ENCODE peak calls at places on chromosomes 5 and 9, in eight cellular contexts. I, Y, H, D, E, R, M and W are unnamed samples.

GRCh38 chr9:109989296-109989695 is 209.3 kb downstream of the PALM2AKAP2 start:
- DNase-seq in I (no peak), Y (no peak), H (no peak), D (no peak), E (no peak), R (no peak), M (peak), W (no peak)

GRCh38 chr5:52999357-52999949 is 10.3 kb downstream of the ITGA2 start:
- DNase-seq in I (no peak), Y (no peak), H (peak), D (no peak), E (no peak), R (peak), M (no peak), W (no peak)

GRCh38 chr9:3954228-3954949 is 345.5 kb downstream of the GLIS3 start:
- DNase-seq in I (no peak), Y (no peak), H (no peak), D (no peak), E (no peak), R (no peak), M (no peak), W (no peak)

GRCh38 chr5:141686648-141687416 is 4.8 kb upstream of the ARAP3 start:
- DNase-seq in I (no peak), Y (no peak), H (no peak), D (no peak), E (no peak), R (no peak), M (no peak), W (no peak)

GRCh38 chr5:171984748-171985419 is 21.6 kb downstream of the FBXW11 start:
- DNase-seq in I (no peak), Y (no peak), H (peak), D (no peak), E (no peak), R (peak), M (peak), W (no peak)

GRCh38 chr9:5951686-5952211 is 61.1 kb downstream of the MLANA start:
- DNase-seq in I (no peak), Y (no peak), H (peak), D (no peak), E (no peak), R (peak), M (peak), W (no peak)

GRCh38 chr5:150789943-150790611 is 11.5 kb downstream of the SMIM3 start:
- DNase-seq in I (peak), Y (no peak), H (peak), D (no peak), E (peak), R (peak), M (peak), W (no peak)

GRCh38 chr9:113444736-113445135 is 18.8 kb upstream of the RGS3 start:
- DNase-seq in I (no peak), Y (no peak), H (no peak), D (no peak), E (no peak), R (no peak), M (no peak), W (no peak)

GRCh38 chr9:18539203-18539602 is 65.2 kb downstream of the ADAMTSL1 start:
- DNase-seq in I (no peak), Y (no peak), H (no peak), D (no peak), E (no peak), R (no peak), M (no peak), W (no peak)